ENCODE peak calls at places on chromosomes 4 and X, in five cellular contexts. Q, D, Y, X and P are unnamed samples.

GRCh38 chrX:29687687-29688086 is 527.7 kb upstream of the MAGEB2 start:
- DNase-seq in Q (no peak), Y (no peak), D (peak; percentile 47), X (no peak), P (peak; percentile 71)

GRCh38 chr4:109075617-109076016 is 226.8 kb downstream of the COL25A1 start:
- DNase-seq in D (no peak), Q (no peak), X (no peak), Y (no peak), P (no peak)

GRCh38 chrX:72123471-72124185 is 8.1 kb downstream of the RTL5 start:
- DNase-seq in X (peak; percentile 44), D (no peak), Y (peak; percentile 74), Q (no peak), P (peak; percentile 66)

GRCh38 chr4:151658959-151659593 is 101.7 kb downstream of the GATB start:
- DNase-seq in X (no peak), Y (no peak), Q (no peak), D (no peak), P (no peak)

GRCh38 chr4:8376361-8377102 is 64.0 kb downstream of the ACOX3 start:
- DNase-seq in Q (peak; percentile 34), D (no peak), Y (no peak), X (peak; percentile 3), P (no peak)

GRCh38 chr4:8840006-8840793 is 31.4 kb downstream of the HMX1 start:
- DNase-seq in D (no peak), X (no peak), Y (no peak), Q (peak; percentile 24), P (no peak)

GRCh38 chr4:6208416-6208815 is 8.1 kb upstream of the JAKMIP1 start:
- DNase-seq in X (no peak), D (no peak), Y (no peak), Q (no peak), P (no peak)

GRCh38 chr4:107388736-107389135 is 331.3 kb downstream of the PAPSS1 start:
- DNase-seq in D (no peak), Q (no peak), X (no peak), Y (no peak), P (no peak)

GRCh38 chr4:105765690-105766407 is 57.3 kb downstream of the GSTCD start:
- DNase-seq in X (no peak), D (peak; percentile 85), Y (no peak), Q (no peak), P (peak; percentile 91)

GRCh38 chrX:74593593-74593992 is 20.8 kb downstream of the RLIM start:
- DNase-seq in Y (no peak), Q (no peak), X (no peak), D (no peak), P (peak; percentile 59)

GRCh38 chr4:7785017-7785416 is 154.6 kb downstream of the AFAP1 start:
- DNase-seq in X (no peak), Q (no peak), Y (no peak), D (no peak), P (peak; percentile 65)

GRCh38 chr4:130333241-130333759 is 1237.3 kb downstream of the C4orf33 start:
- DNase-seq in Y (no peak), D (no peak), X (no peak), Q (no peak), P (no peak)

GRCh38 chr4:149248191-149248590 is 567.5 kb downstream of the IQCM start:
- DNase-seq in X (no peak), D (no peak), Q (no peak), Y (no peak), P (no peak)

GRCh38 chrX:26651755-26652154 is 435.8 kb downstream of the MAGEB5 start:
- DNase-seq in Y (no peak), Q (no peak), X (no peak), D (peak; percentile 26), P (no peak)

GRCh38 chr4:153265311-153266047 is 61.2 kb downstream of the TRIM2 start:
- DNase-seq in X (no peak), Y (no peak), Q (no peak), D (no peak), P (no peak)

GRCh38 chr4:128525387-128525786 is 237.8 kb upstream of the PGRMC2 start:
- DNase-seq in Y (no peak), Q (no peak), D (peak; percentile 13), X (no peak), P (no peak)

GRCh38 chr4:28225005-28225404 is 1364.4 kb downstream of the STIM2 start:
- DNase-seq in D (peak; percentile 62), Y (no peak), X (no peak), Q (no peak), P (peak; percentile 55)

GRCh38 chrX:39873111-39873510 is 224.6 kb downstream of the BCOR start:
- DNase-seq in D (peak; percentile 30), Q (no peak), Y (no peak), X (no peak), P (no peak)

GRCh38 chr4:84412062-84412461 is 87.0 kb downstream of the NKX6-1 start:
- DNase-seq in Y (no peak), Q (no peak), X (no peak), D (no peak), P (no peak)

GRCh38 chr4:84418032-84418709 is 80.9 kb downstream of the NKX6-1 start:
- DNase-seq in X (no peak), Q (no peak), D (no peak), Y (no peak), P (no peak)

DNA sequence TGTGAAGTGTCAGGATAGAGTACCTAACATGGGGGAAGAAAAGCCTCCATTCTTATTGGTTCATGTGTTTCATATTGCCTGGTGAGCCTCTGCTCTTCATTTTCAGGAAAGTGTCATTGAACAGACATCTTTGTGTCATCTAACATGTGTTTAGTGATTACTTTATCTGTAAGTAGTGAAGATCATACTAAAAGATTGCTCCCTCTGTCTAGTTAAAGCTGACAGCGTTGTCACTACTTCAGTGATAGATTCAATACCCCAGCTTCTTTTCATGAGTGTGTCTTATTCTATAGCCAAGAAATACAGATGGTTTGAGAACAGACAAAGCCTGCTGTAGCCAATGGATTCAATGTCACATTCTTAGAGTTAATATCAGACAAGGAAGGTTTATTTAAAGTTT is 85.1 kb downstream of the NKX6-1 start:
- DNase-seq in X (no peak), Y (no peak), Q (no peak), D (no peak), P (no peak)
- H3K4me1 ChIP-seq in X (no peaks in the 10 kb centered on the region), Y (no peaks in the 10 kb centered on the region), Q (no peaks in the 10 kb centered on the region), D (no peaks in the 10 kb centered on the region), P (no peaks in the 10 kb centered on the region)

GRCh38 chrX:150148749-150149672 is 210.7 kb upstream of the EOLA2 start:
- DNase-seq in X (no peak), Q (no peak), Y (no peak), D (no peak), P (no peak)

GRCh38 chrX:150150780-150151125 is 212.4 kb upstream of the MAMLD1 start:
- DNase-seq in D (no peak), Q (no peak), Y (no peak), X (no peak), P (no peak)

GRCh38 chrX:150150081-150150779 is 211.9 kb upstream of the EOLA2 start:
- DNase-seq in D (no peak), Q (no peak), Y (no peak), X (no peak), P (no peak)

GRCh38 chrX:150143721-150144440 is 205.6 kb upstream of the EOLA2 start:
- DNase-seq in Q (no peak), D (no peak), Y (no peak), X (no peak), P (no peak)

DNA sequence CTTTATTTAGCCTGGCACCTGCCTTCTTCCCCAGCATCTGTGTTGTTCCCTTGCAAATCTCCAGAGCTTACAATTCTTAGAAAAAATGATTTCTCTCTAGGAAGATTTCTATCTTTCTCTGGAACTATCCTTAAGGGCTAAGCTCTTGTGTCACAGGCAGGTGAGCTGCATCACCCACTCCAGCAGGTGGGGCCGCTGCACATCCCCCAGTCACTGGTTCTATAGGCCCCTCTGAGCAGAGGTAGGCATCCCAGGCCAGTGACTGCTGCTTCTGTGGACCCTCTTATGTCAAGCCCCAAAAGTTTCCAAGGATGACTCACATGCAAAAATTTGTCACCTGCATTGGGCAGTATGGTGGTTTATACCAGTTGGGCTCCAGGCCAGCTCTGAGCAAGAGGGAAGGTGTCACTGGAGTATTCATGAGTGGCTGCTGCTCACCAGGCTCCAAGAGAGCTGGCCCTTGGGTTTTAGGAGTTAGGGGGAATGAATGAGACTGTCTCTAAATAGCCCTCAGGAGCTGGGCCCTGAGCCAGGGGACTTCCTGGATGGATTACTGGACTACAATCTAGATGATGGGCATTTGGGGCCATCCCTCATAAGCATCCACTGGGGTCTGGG is 208.1 kb upstream of the EOLA2 start:
- DNase-seq in D (peak; percentile 18), Q (no peak), Y (no peak), X (no peak), P (no peak)
- TF ChIP-seq CTCF in D (peak; percentile 60), Q (no peak), Y (no peak), X (no peak), P (no peak)

GRCh38 chrX:1322393-1322792 is 14.2 kb upstream of the IL3RA start:
- DNase-seq in D (peak; percentile 12), X (no peak), Y (no peak), Q (no peak), P (no peak)
- H3K4me1 ChIP-seq in D (no peaks in the 10 kb centered on the region), X (no peaks in the 10 kb centered on the region), Y (no peaks in the 10 kb centered on the region), Q (no peaks in the 10 kb centered on the region), P (no peaks in the 10 kb centered on the region)

DNA sequence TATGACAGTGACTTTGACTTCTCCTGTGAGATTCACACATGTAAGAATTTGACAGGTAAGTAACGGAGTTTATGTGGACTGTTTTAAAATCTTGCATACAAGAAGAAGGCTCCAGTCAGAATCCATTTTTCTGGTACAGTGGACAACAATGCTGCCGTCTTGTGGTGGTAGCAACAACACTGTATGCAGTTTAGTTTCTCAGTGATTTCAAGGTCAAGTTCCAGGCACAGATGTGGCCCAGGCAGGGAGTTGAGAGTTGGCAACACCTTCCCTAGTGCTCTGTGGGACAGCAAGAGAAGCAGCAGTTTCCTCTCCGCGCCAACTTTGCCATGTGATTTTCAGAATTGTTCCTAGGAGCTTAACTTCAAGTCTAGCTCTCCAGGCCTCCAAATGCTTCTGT is 56.0 kb upstream of the STPG2 start:
- DNase-seq in X (peak; percentile 17), Q (no peak), Y (no peak), D (no peak), P (no peak)
- TF ChIP-seq CTCF in X (peak; percentile 56), Q (no peak), Y (no peak), D (no peak), P (no peak)

DNA sequence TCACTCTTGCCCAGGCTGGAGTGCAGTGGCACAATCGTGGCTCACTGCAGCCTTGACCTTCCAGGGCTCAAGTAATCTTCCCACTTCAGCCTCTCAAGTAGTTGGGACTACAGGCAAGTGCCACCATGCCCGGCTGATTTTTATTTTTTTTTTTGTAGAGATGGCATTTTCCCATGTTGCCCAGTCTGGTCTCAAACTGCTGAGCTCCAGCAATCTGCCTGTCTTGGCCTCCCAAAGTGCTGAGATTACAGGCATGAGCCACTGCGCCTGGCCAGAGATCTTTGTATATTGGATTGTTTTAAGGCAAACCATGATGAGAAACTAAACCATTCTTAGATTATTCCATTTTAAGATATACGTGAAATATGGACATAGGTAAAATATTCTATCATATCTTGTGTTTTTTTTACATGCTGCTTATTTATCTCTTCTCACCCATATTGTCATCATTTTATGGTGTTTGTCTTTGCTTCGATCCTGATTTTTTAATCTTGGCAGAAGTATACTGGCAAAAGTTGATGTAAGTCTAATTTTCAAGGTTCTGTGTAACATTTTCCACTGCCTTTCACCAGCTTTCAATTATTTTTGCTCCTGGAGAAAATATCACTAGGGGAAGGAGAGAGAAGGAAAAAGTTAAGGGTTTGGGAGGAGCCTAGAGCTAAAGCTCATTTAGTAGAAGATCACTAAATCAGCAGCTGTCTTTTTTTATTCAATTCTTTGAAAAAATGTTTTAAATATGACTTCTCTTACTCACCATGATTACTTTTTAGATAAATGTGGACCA is 27.8 kb downstream of the PDLIM5 start:
- DNase-seq in Y (no peak), Q (no peak), D (no peak), X (no peak), P (no peak)
- H3K4me1 ChIP-seq in Y (peaks cover 86% of the 10 kb centered on the region), Q (no peaks in the 10 kb centered on the region), D (peaks cover 9% of the 10 kb centered on the region), X (peaks cover 100% of the 10 kb centered on the region), P (peaks cover 69% of the 10 kb centered on the region)